ENCODE peak calls at places on chromosomes 12 and 14, in seven cellular contexts. G, O, K, A, Z, D and H are unnamed samples.

GRCh38 chr14:33249361-33249760 is 310.7 kb downstream of the NPAS3 start:
- DNase-seq in G (no peak), O (no peak), K (no peak), A (peak; percentile 78), Z (no peak), D (no peak), H (no peak)

GRCh38 chr14:63362305-63362914 is 43.7 kb upstream of the GPHB5 start:
- DNase-seq in G (peak; percentile 95), O (no peak), K (no peak), A (peak; percentile 62), Z (no peak), D (no peak), H (no peak)

GRCh38 chr14:55028066-55028465 is 1.0 kb downstream of the SOCS4 start:
- DNase-seq in G (no peak), O (no peak), K (no peak), A (no peak), Z (no peak), D (no peak), H (no peak)

GRCh38 chr12:104956870-104957301 is 1.2 kb downstream of the SLC41A2 start:
- DNase-seq in G (no peak), O (no peak), K (no peak), A (no peak), Z (no peak), D (no peak), H (no peak)

GRCh38 chr14:26394114-26394855 is 203.5 kb downstream of the NOVA1 start:
- DNase-seq in G (peak; percentile 76), O (no peak), K (no peak), A (peak; percentile 9), Z (no peak), D (peak; percentile 0), H (no peak)

GRCh38 chr12:70919597-70920035 is 922 bp downstream of the PTPRR start:
- DNase-seq in G (peak; percentile 26), O (no peak), K (no peak), A (peak; percentile 32), Z (no peak), D (no peak), H (no peak)

GRCh38 chr12:79174656-79175055 is 310.1 kb downstream of the SYT1 start:
- DNase-seq in G (peak; percentile 15), O (no peak), K (peak; percentile 33), A (no peak), Z (no peak), D (peak; percentile 40), H (no peak)

GRCh38 chr14:103427485-103428443 is 42.5 kb downstream of the MARK3 start:
- DNase-seq in G (no peak), O (no peak), K (peak; percentile 54), A (no peak), Z (no peak), D (peak; percentile 38), H (no peak)